ENCODE peak calls at places on chromosome 1, in four cellular contexts. B is CD4-positive, alpha-beta T cell; C is endothelial cell; N is fibroblast of the aortic adventitia. O is an unnamed sample.

GRCh38 chr1:241614144-241614543 is 26.0 kb downstream of the CHML start:
- DNase-seq in C (no peak), N (no peak), B (no peak), O (no peak)

GRCh38 chr1:228096416-228097332 is 6.5 kb downstream of the C1orf35 start:
- DNase-seq in B (no peak), N (no peak), C (no peak), O (no peak)

GRCh38 chr1:58931024-58931423 is 147.2 kb upstream of the JUN start:
- DNase-seq in N (no peak), C (no peak), B (no peak), O (no peak)

GRCh38 chr1:56418047-56418680 is 161.2 kb downstream of the PLPP3 start:
- DNase-seq in N (no peak), C (peak), B (no peak), O (no peak)

GRCh38 chr1:6257541-6258069 is 3.3 kb downstream of the GPR153 start:
- DNase-seq in C (no peak), N (no peak), B (no peak), O (no peak)

GRCh38 chr1:42679364-42679983 is 2.7 kb upstream of the YBX1 start:
- DNase-seq in N (peak), C (no peak), B (no peak), O (peak)

GRCh38 chr1:16196874-16197273 is 15.6 kb downstream of the ARHGEF19 start:
- DNase-seq in N (no peak), C (no peak), B (no peak), O (no peak)

GRCh38 chr1:96365596-96365995 is 356.0 kb upstream of the PTBP2 start:
- DNase-seq in B (no peak), C (no peak), N (peak), O (peak)

GRCh38 chr1:247574664-247575063 is 13.5 kb upstream of the OR2G2 start:
- DNase-seq in C (no peak), N (no peak), B (no peak), O (no peak)

GRCh38 chr1:1614204-1614953 is 921 bp upstream of the MIB2 start:
- DNase-seq in N (peak), B (peak), C (peak), O (peak)